ENCODE peak calls at places on chromosome 5, in seven cellular contexts. One of them, this sample, is unnamed.

GRCh38 chr5:79699766-79700400 is 10.2 kb downstream of the CMYA5 start:
- DNase-seq in uterus: no peak
- DNase-seq in tibial nerve: no peak
- DNase-seq in K562: no peak
- DNase-seq in HepG2: no peak
- DNase-seq in endothelial cell of umbilical vein: no peak
- DNase-seq in testis: no peak
- DNase-seq in this sample: no peak

GRCh38 chr5:538271-538771 is 14.1 kb upstream of the SLC9A3 start:
- DNase-seq in uterus: no peak
- DNase-seq in tibial nerve: no peak
- DNase-seq in K562: no peak
- DNase-seq in HepG2: no peak
- DNase-seq in endothelial cell of umbilical vein: no peak
- DNase-seq in testis: no peak
- DNase-seq in this sample: no peak

GRCh38 chr5:80654054-80654390 is 430 bp upstream of the MSH3 start:
- DNase-seq in uterus: no peak
- DNase-seq in tibial nerve: no peak
- DNase-seq in K562: peak; percentile 21
- DNase-seq in HepG2: peak; percentile 20
- DNase-seq in endothelial cell of umbilical vein: peak; percentile 13
- DNase-seq in testis: no peak
- DNase-seq in this sample: no peak

GRCh38 chr5:157671592-157672330 is 428 bp downstream of the C5orf52 start:
- DNase-seq in uterus: no peak
- DNase-seq in tibial nerve: no peak
- DNase-seq in K562: no peak
- DNase-seq in HepG2: no peak
- DNase-seq in endothelial cell of umbilical vein: no peak
- DNase-seq in testis: no peak
- DNase-seq in this sample: no peak

GRCh38 chr5:124411089-124411488 is 335.4 kb downstream of the ZNF608 start:
- DNase-seq in uterus: no peak
- DNase-seq in tibial nerve: no peak
- DNase-seq in K562: no peak
- DNase-seq in HepG2: no peak
- DNase-seq in endothelial cell of umbilical vein: peak; percentile 13
- DNase-seq in testis: no peak
- DNase-seq in this sample: no peak

GRCh38 chr5:149809919-149810691 is 80.0 kb downstream of the PPARGC1B start:
- DNase-seq in uterus: no peak
- DNase-seq in tibial nerve: no peak
- DNase-seq in K562: no peak
- DNase-seq in HepG2: no peak
- DNase-seq in endothelial cell of umbilical vein: no peak
- DNase-seq in testis: no peak
- DNase-seq in this sample: no peak

GRCh38 chr5:159582756-159583523 is 252.7 kb upstream of the IL12B start:
- DNase-seq in uterus: no peak
- DNase-seq in tibial nerve: no peak
- DNase-seq in K562: no peak
- DNase-seq in HepG2: no peak
- DNase-seq in endothelial cell of umbilical vein: no peak
- DNase-seq in testis: no peak
- DNase-seq in this sample: no peak

GRCh38 chr5:169545762-169546161 is 37.8 kb upstream of the SPDL1 start:
- DNase-seq in uterus: no peak
- DNase-seq in tibial nerve: no peak
- DNase-seq in K562: no peak
- DNase-seq in HepG2: no peak
- DNase-seq in endothelial cell of umbilical vein: no peak
- DNase-seq in testis: no peak
- DNase-seq in this sample: no peak

GRCh38 chr5:169629847-169630548 is 7.1 kb upstream of the DOCK2 start:
- DNase-seq in uterus: no peak
- DNase-seq in tibial nerve: no peak
- DNase-seq in K562: no peak
- DNase-seq in HepG2: peak; percentile 21
- DNase-seq in endothelial cell of umbilical vein: peak; percentile 40
- DNase-seq in testis: no peak
- DNase-seq in this sample: no peak

GRCh38 chr5:6377582-6378127 is 692 bp downstream of the MED10 start:
- DNase-seq in uterus: no peak
- DNase-seq in tibial nerve: no peak
- DNase-seq in K562: no peak
- DNase-seq in HepG2: peak; percentile 6
- DNase-seq in endothelial cell of umbilical vein: peak; percentile 13
- DNase-seq in testis: no peak
- DNase-seq in this sample: no peak

GRCh38 chr5:180287868-180288267 is 4.0 kb downstream of the MAPK9 start:
- DNase-seq in uterus: no peak
- DNase-seq in tibial nerve: no peak
- DNase-seq in K562: no peak
- DNase-seq in HepG2: peak; percentile 18
- DNase-seq in endothelial cell of umbilical vein: no peak
- DNase-seq in testis: no peak
- DNase-seq in this sample: no peak
- H3K27ac ChIP-seq in uterus: no peak overlapping the region
- H3K27ac ChIP-seq in tibial nerve: no peak overlapping the region
- H3K27ac ChIP-seq in K562: no peak overlapping the region
- H3K27ac ChIP-seq in HepG2: no peak overlapping the region
- H3K27ac ChIP-seq in endothelial cell of umbilical vein: no peak overlapping the region
- H3K27ac ChIP-seq in testis: no peak overlapping the region
- H3K27ac ChIP-seq in this sample: no peak overlapping the region

GRCh38 chr5:122845253-122846050 is at the start of gene SNX24:
- DNase-seq in uterus: peak; percentile 73
- DNase-seq in tibial nerve: peak; percentile 59
- DNase-seq in K562: peak; percentile 89
- DNase-seq in HepG2: peak; percentile 80
- DNase-seq in endothelial cell of umbilical vein: peak; percentile 62
- DNase-seq in testis: peak; percentile 83
- DNase-seq in this sample: peak; percentile 84
- TF ChIP-seq POLR2A in uterus: peak; percentile 54
- TF ChIP-seq POLR2A in tibial nerve: peak; percentile 41
- TF ChIP-seq POLR2A in K562: peak; percentile 73
- TF ChIP-seq POLR2A in HepG2: peak; percentile 66
- TF ChIP-seq POLR2A in endothelial cell of umbilical vein: peak; percentile 73
- TF ChIP-seq POLR2A in testis: no peak
- TF ChIP-seq POLR2A in this sample: peak; percentile 41

DNA sequence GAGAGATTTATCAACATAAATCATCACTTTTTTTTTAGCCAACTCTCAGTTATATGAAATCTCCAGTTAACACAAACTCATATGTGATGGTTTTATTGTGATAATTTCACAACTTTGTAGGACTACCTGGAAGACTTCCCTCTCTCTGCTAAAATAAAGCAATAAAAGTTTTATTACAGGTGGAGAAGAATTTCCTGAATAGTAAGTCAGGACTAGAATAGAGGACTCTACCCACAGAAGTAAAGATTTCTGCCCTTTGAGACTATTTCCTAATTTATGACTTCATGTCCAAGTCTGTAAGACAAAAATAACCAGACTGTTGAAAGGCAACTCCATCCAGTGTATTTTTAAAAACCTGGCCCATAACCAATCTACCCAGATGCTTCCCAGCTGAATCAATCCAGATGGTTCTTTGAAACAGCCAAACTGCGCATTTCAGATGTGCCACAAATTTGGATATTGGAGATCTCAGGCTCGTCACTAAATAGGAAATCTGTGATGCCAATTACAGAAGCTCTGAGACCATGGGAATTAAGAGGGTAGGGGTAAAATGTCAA is 234.0 kb upstream of the NMUR2 start:
- DNase-seq in uterus: no peak
- DNase-seq in tibial nerve: no peak
- DNase-seq in K562: no peak
- DNase-seq in HepG2: no peak
- DNase-seq in endothelial cell of umbilical vein: no peak
- DNase-seq in testis: no peak
- DNase-seq in this sample: no peak
- H3K27ac ChIP-seq in uterus: no peak overlapping the region
- H3K27ac ChIP-seq in tibial nerve: no peak overlapping the region
- H3K27ac ChIP-seq in K562: no peak overlapping the region
- H3K27ac ChIP-seq in HepG2: no peak overlapping the region
- H3K27ac ChIP-seq in endothelial cell of umbilical vein: no peak overlapping the region
- H3K27ac ChIP-seq in testis: no peak overlapping the region
- H3K27ac ChIP-seq in this sample: no peak overlapping the region

DNA sequence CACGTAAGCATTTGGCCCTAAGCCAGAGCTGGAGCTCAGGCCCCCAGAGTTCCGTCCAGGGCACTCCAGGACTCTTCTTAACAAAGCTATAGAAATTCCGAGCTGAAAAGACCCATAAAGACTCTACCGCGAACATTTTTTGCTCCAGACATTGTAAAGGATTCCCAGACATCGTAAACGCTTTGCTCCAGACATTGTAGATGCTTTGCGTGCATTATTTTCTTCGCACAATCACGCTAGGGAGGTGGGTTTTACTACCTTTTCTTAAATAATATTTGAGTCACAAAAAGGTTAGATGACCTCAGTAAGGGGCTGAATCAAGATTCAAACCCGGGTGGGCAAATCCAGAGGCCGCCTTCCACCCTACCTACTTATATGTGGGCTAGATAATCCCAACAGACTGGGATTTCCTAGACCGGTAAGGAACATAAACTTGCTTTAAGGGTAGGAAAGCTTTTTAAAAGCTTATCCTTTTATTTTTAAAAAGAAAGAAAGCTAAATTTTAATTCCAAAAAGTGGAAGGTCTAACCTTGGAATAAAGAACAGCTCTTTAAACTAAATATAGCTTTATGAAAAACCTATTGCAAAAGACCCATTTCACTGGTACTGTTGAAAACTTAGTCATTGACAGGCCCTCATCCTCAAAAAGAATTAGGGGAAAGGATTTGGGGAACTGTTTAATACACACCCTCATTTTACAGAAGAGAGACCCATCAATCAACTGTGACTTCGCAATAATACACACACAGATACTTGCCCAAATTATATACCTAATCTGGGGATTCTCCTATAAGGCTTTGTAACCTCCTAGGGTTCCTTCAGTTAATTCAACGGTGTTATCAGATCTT is 816 bp upstream of the TNIP1 start:
- DNase-seq in uterus: peak; percentile 86
- DNase-seq in tibial nerve: no peak
- DNase-seq in K562: no peak
- DNase-seq in HepG2: peak; percentile 65
- DNase-seq in endothelial cell of umbilical vein: no peak
- DNase-seq in testis: no peak
- DNase-seq in this sample: no peak
- TF ChIP-seq POLR2A in uterus: no peak
- TF ChIP-seq POLR2A in tibial nerve: no peak
- TF ChIP-seq POLR2A in K562: no peak
- TF ChIP-seq POLR2A in HepG2: no peak
- TF ChIP-seq POLR2A in endothelial cell of umbilical vein: no peak
- TF ChIP-seq POLR2A in testis: no peak
- TF ChIP-seq POLR2A in this sample: no peak

GRCh38 chr5:100595812-100596173 is 60.6 kb downstream of the FAM174A start:
- DNase-seq in uterus: no peak
- DNase-seq in tibial nerve: no peak
- DNase-seq in K562: no peak
- DNase-seq in HepG2: no peak
- DNase-seq in endothelial cell of umbilical vein: no peak
- DNase-seq in testis: no peak
- DNase-seq in this sample: no peak
- H3K27ac ChIP-seq in uterus: no peak overlapping the region
- H3K27ac ChIP-seq in tibial nerve: no peak overlapping the region
- H3K27ac ChIP-seq in K562: no peak overlapping the region
- H3K27ac ChIP-seq in HepG2: no peak overlapping the region
- H3K27ac ChIP-seq in endothelial cell of umbilical vein: peak overlapping the region; percentile 87
- H3K27ac ChIP-seq in testis: no peak overlapping the region
- H3K27ac ChIP-seq in this sample: no peak overlapping the region

This sample was measured in thyroid gland.